ENCODE peak calls at places on chromosome 13, in seven cellular contexts. V is A549; X is right cardiac atrium; E is Panc1; Q is right lobe of liver; J is naive thymus-derived CD4-positive, alpha-beta T cell; D is heart right ventricle. I is an unnamed sample. For H3K4me1, the result is how much of the 10 kb centered on the place peaks cover.

GRCh38 chr13:35994131-35994966 is 136.8 kb downstream of the DCLK1 start:
- ATAC-seq in J (no peak), X (peak), Q (no peak), D (peak), V (no peak), E (no peak), I (peak)

GRCh38 chr13:21657538-21657937 is 13.3 kb upstream of the FGF9 start:
- ATAC-seq in V (peak), Q (no peak), D (no peak), E (no peak), J (no peak), X (no peak), I (no peak)

GRCh38 chr13:103031332-103031873 is 34.8 kb downstream of the SLC10A2 start:
- ATAC-seq in E (no peak), D (no peak), V (no peak), J (no peak), X (no peak), Q (no peak), I (no peak)

GRCh38 chr13:37386276-37386675 is 212.3 kb downstream of the POSTN start:
- ATAC-seq in V (no peak), J (no peak), Q (no peak), X (no peak), E (no peak), D (no peak), I (no peak)

GRCh38 chr13:33676700-33677048 is 141.3 kb upstream of the RFC3 start:
- ATAC-seq in E (peak), D (peak), V (peak), X (peak), Q (peak), J (no peak), I (peak)

GRCh38 chr13:80946008-80946802 is 605.3 kb upstream of the SPRY2 start:
- ATAC-seq in J (no peak), V (no peak), D (no peak), E (no peak), Q (no peak), X (no peak), I (no peak)

GRCh38 chr13:77222000-77222690 is 104.7 kb downstream of the MYCBP2 start:
- ATAC-seq in D (no peak), E (no peak), J (no peak), X (no peak), Q (peak), V (no peak), I (no peak)

GRCh38 chr13:100465558-100465957 is 123.0 kb downstream of the GGACT start:
- ATAC-seq in X (no peak), E (no peak), Q (no peak), J (no peak), V (no peak), D (no peak), I (no peak)

GRCh38 chr13:24407844-24408243 is 98.5 kb downstream of the C1QTNF9 start:
- ATAC-seq in Q (no peak), D (no peak), V (no peak), E (no peak), X (no peak), J (no peak), I (no peak)

GRCh38 chr13:30983431-30983830 is 51.0 kb downstream of the TEX26 start:
- ATAC-seq in D (no peak), E (no peak), Q (no peak), X (no peak), V (no peak), J (no peak), I (no peak)

GRCh38 chr13:92224052-92224821 is 825.8 kb downstream of the GPC5 start:
- ATAC-seq in E (no peak), D (peak), Q (no peak), X (peak), J (no peak), V (no peak), I (peak)

GRCh38 chr13:48121733-48122132 is 26.8 kb upstream of the MED4 start:
- ATAC-seq in J (no peak), E (no peak), D (peak), Q (no peak), V (no peak), X (peak), I (peak)

GRCh38 chr13:50081106-50081898 is 66.1 kb downstream of the KCNRG start:
- ATAC-seq in V (peak), J (peak), Q (peak), D (peak), X (peak), E (peak), I (peak)
- H3K4me1 ChIP-seq in V (under half), J (under half), Q (under half), D (under half), X (under half), E (under half), I (under half)

GRCh38 chr13:44303681-44304432 is 69.8 kb upstream of the SERP2 start:
- ATAC-seq in Q (no peak), J (no peak), E (no peak), X (peak), D (peak), V (no peak), I (peak)
- H3K4me1 ChIP-seq in Q (under half), J (under half), E (under half), X (under half), D (half or more), V (half or more), I (under half)

GRCh38 chr13:42170029-42170428 is 101.9 kb upstream of the AKAP11 start:
- ATAC-seq in Q (no peak), E (no peak), X (no peak), J (no peak), V (no peak), D (no peak), I (no peak)
- H3K4me1 ChIP-seq in Q (under half), E (under half), X (under half), J (under half), V (under half), D (under half), I (under half)

DNA sequence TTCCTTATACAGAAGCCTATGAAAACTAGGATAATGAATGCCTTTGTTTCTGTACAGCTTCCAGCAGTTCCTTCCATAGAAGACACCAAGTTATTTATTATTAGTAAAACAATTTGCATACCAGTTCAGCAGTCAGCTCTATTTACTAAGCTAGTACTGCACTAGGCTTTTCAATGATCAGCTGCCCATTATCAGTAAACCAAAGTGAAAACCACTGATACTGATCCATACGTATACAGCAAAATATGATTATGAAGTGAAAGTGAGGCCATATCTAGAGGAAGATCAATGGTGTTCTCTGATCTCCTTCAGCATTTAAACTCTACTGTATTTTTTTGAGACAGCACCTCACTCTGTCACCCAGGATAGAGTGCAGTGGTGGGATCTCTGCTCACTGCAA is 3.2 kb downstream of the TPT1 start:
- ATAC-seq in Q (no peak), V (no peak), J (no peak), D (no peak), X (no peak), E (no peak), I (no peak)
- H3K4me1 ChIP-seq in Q (under half), V (half or more), J (half or more), D (half or more), X (under half), E (under half), I (under half)

DNA sequence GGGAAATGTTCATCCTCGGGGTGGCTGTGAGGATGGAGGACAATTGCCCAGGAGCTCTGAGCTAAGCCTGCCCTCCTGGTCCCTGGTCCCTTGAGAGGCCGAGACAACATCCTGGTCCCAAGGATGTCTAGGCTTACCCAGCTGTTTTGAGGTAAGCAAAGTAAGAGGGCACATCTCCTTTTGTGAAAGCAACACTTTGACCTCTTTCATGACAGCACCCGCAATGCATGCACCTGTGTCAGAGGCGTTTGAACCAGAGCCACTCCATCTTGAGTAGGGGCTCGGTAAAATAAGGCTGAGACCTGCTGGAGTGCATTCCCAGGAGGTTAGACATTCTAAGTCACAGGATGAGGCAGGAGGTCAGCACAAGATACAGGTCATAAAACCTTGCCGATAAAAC is 43.1 kb upstream of the ANKRD10 start:
- ATAC-seq in Q (no peak), E (no peak), X (no peak), V (no peak), D (no peak), J (no peak), I (no peak)
- H3K4me1 ChIP-seq in Q (under half), E (under half), X (under half), V (under half), D (under half), J (under half), I (under half)

GRCh38 chr13:46012404-46012803 is 40.1 kb downstream of the ZC3H13 start:
- ATAC-seq in X (no peak), E (no peak), V (no peak), Q (no peak), D (no peak), J (no peak), I (no peak)
- H3K4me1 ChIP-seq in X (under half), E (under half), V (under half), Q (under half), D (under half), J (under half), I (under half)

GRCh38 chr13:70523622-70524021 is 415.4 kb upstream of the KLHL1 start:
- ATAC-seq in V (no peak), J (no peak), E (no peak), Q (no peak), X (no peak), D (no peak), I (no peak)
- H3K4me1 ChIP-seq in V (under half), J (under half), E (under half), Q (under half), X (under half), D (under half), I (under half)

GRCh38 chr13:51524312-51524711 is 60.0 kb upstream of the WDFY2 start:
- ATAC-seq in D (no peak), E (no peak), V (peak), X (no peak), J (no peak), Q (peak), I (no peak)
- H3K4me1 ChIP-seq in D (under half), E (under half), V (half or more), X (under half), J (under half), Q (under half), I (under half)

GRCh38 chr13:29922896-29923295 is 72.5 kb upstream of the UBL3 start:
- ATAC-seq in J (no peak), D (no peak), E (no peak), Q (no peak), V (no peak), X (no peak), I (no peak)

GRCh38 chr13:29922281-29922821 is 71.9 kb upstream of the UBL3 start:
- ATAC-seq in V (no peak), X (no peak), Q (no peak), D (no peak), J (no peak), E (no peak), I (no peak)

GRCh38 chr13:29920018-29920643 is 69.7 kb upstream of the UBL3 start:
- ATAC-seq in D (no peak), V (no peak), E (no peak), Q (peak), X (no peak), J (no peak), I (no peak)

GRCh38 chr13:29923554-29924481 is 73.4 kb upstream of the UBL3 start:
- ATAC-seq in J (peak), Q (peak), V (peak), X (peak), D (peak), E (peak), I (peak)

GRCh38 chr13:29921542-29921941 is 71.1 kb upstream of the UBL3 start:
- ATAC-seq in V (no peak), Q (no peak), J (no peak), E (no peak), X (no peak), D (no peak), I (no peak)
- H3K4me1 ChIP-seq in V (half or more), Q (under half), J (under half), E (under half), X (under half), D (under half), I (half or more)

I was measured in gastroesophageal sphincter.